ENCODE peak calls at places on chromosome 20, in ten cellular contexts. One of them, this sample, is unnamed.

GRCh38 chr20:58349586-58349985 is 39.4 kb upstream of the VAPB start:
- DNase-seq in kidney epithelial cell: peak; percentile 28
- DNase-seq in NCI-H460: no peak
- DNase-seq in uterus: no peak
- DNase-seq in progenitor cell of endocrine pancreas: no peak
- DNase-seq in HEK293T: peak; percentile 14
- DNase-seq in fibroblast of villous mesenchyme: peak; percentile 64
- DNase-seq in thoracic aorta: no peak
- DNase-seq in activated T-cell treated with anti-CD3 and anti-CD28 coated beads, Interleukin-2, amount 50 U/mL, for 72 hours: no peak
- DNase-seq in NCI-H748 treated with DMSO at 0.1 percent for 48 hours: no peak
- DNase-seq in this sample: no peak

GRCh38 chr20:45282700-45283528 is 23.7 kb upstream of the RBPJL start:
- DNase-seq in HEK293T: no peak
- DNase-seq in activated T-cell treated with anti-CD3 and anti-CD28 coated beads, Interleukin-2, amount 50 U/mL, for 72 hours: no peak
- DNase-seq in kidney epithelial cell: no peak
- DNase-seq in NCI-H460: no peak
- DNase-seq in progenitor cell of endocrine pancreas: no peak
- DNase-seq in NCI-H748 treated with DMSO at 0.1 percent for 48 hours: no peak
- DNase-seq in uterus: no peak
- DNase-seq in fibroblast of villous mesenchyme: no peak
- DNase-seq in thoracic aorta: no peak
- DNase-seq in this sample: no peak

GRCh38 chr20:41479113-41479512 is 112.5 kb upstream of the EMILIN3 start:
- DNase-seq in kidney epithelial cell: no peak
- DNase-seq in thoracic aorta: no peak
- DNase-seq in uterus: no peak
- DNase-seq in progenitor cell of endocrine pancreas: no peak
- DNase-seq in NCI-H748 treated with DMSO at 0.1 percent for 48 hours: no peak
- DNase-seq in HEK293T: no peak
- DNase-seq in fibroblast of villous mesenchyme: no peak
- DNase-seq in activated T-cell treated with anti-CD3 and anti-CD28 coated beads, Interleukin-2, amount 50 U/mL, for 72 hours: no peak
- DNase-seq in NCI-H460: no peak
- DNase-seq in this sample: no peak

GRCh38 chr20:1800777-1801176 is 94.4 kb upstream of the SIRPA start:
- DNase-seq in uterus: no peak
- DNase-seq in activated T-cell treated with anti-CD3 and anti-CD28 coated beads, Interleukin-2, amount 50 U/mL, for 72 hours: no peak
- DNase-seq in thoracic aorta: no peak
- DNase-seq in NCI-H748 treated with DMSO at 0.1 percent for 48 hours: peak; percentile 50
- DNase-seq in kidney epithelial cell: no peak
- DNase-seq in fibroblast of villous mesenchyme: peak; percentile 36
- DNase-seq in NCI-H460: peak; percentile 23
- DNase-seq in progenitor cell of endocrine pancreas: no peak
- DNase-seq in HEK293T: no peak
- DNase-seq in this sample: no peak

GRCh38 chr20:16147221-16147620 is 426.0 kb downstream of the KIF16B start:
- DNase-seq in NCI-H460: no peak
- DNase-seq in fibroblast of villous mesenchyme: no peak
- DNase-seq in kidney epithelial cell: no peak
- DNase-seq in uterus: no peak
- DNase-seq in HEK293T: no peak
- DNase-seq in NCI-H748 treated with DMSO at 0.1 percent for 48 hours: no peak
- DNase-seq in progenitor cell of endocrine pancreas: no peak
- DNase-seq in activated T-cell treated with anti-CD3 and anti-CD28 coated beads, Interleukin-2, amount 50 U/mL, for 72 hours: no peak
- DNase-seq in thoracic aorta: no peak
- DNase-seq in this sample: no peak

GRCh38 chr20:47748069-47748468 is 37.2 kb downstream of the SULF2 start:
- DNase-seq in thoracic aorta: no peak
- DNase-seq in NCI-H460: no peak
- DNase-seq in uterus: no peak
- DNase-seq in kidney epithelial cell: no peak
- DNase-seq in NCI-H748 treated with DMSO at 0.1 percent for 48 hours: no peak
- DNase-seq in HEK293T: no peak
- DNase-seq in activated T-cell treated with anti-CD3 and anti-CD28 coated beads, Interleukin-2, amount 50 U/mL, for 72 hours: no peak
- DNase-seq in progenitor cell of endocrine pancreas: no peak
- DNase-seq in fibroblast of villous mesenchyme: no peak
- DNase-seq in this sample: no peak

GRCh38 chr20:36950432-36951197 is 893 bp downstream of the SAMHD1 start:
- DNase-seq in activated T-cell treated with anti-CD3 and anti-CD28 coated beads, Interleukin-2, amount 50 U/mL, for 72 hours: peak; percentile 18
- DNase-seq in NCI-H748 treated with DMSO at 0.1 percent for 48 hours: peak; percentile 4
- DNase-seq in progenitor cell of endocrine pancreas: no peak
- DNase-seq in fibroblast of villous mesenchyme: peak; percentile 55
- DNase-seq in uterus: peak; percentile 28
- DNase-seq in NCI-H460: no peak
- DNase-seq in HEK293T: peak; percentile 42
- DNase-seq in thoracic aorta: no peak
- DNase-seq in kidney epithelial cell: no peak
- DNase-seq in this sample: no peak

GRCh38 chr20:641516-641913 is 11.5 kb downstream of the SRXN1 start:
- DNase-seq in uterus: no peak
- DNase-seq in HEK293T: peak; percentile 45
- DNase-seq in fibroblast of villous mesenchyme: no peak
- DNase-seq in thoracic aorta: no peak
- DNase-seq in kidney epithelial cell: no peak
- DNase-seq in NCI-H460: no peak
- DNase-seq in progenitor cell of endocrine pancreas: no peak
- DNase-seq in NCI-H748 treated with DMSO at 0.1 percent for 48 hours: peak; percentile 31
- DNase-seq in activated T-cell treated with anti-CD3 and anti-CD28 coated beads, Interleukin-2, amount 50 U/mL, for 72 hours: no peak
- DNase-seq in this sample: peak; percentile 17

GRCh38 chr20:46111028-46111835 is 6.9 kb upstream of the CD40 start:
- DNase-seq in uterus: no peak
- DNase-seq in activated T-cell treated with anti-CD3 and anti-CD28 coated beads, Interleukin-2, amount 50 U/mL, for 72 hours: peak; percentile 47
- DNase-seq in fibroblast of villous mesenchyme: peak; percentile 12
- DNase-seq in HEK293T: no peak
- DNase-seq in thoracic aorta: no peak
- DNase-seq in NCI-H748 treated with DMSO at 0.1 percent for 48 hours: no peak
- DNase-seq in NCI-H460: no peak
- DNase-seq in progenitor cell of endocrine pancreas: no peak
- DNase-seq in kidney epithelial cell: no peak
- DNase-seq in this sample: no peak

GRCh38 chr20:59047938-59048680 is 5.5 kb upstream of the PRELID3B start:
- DNase-seq in HEK293T: no peak
- DNase-seq in progenitor cell of endocrine pancreas: no peak
- DNase-seq in activated T-cell treated with anti-CD3 and anti-CD28 coated beads, Interleukin-2, amount 50 U/mL, for 72 hours: peak; percentile 38
- DNase-seq in fibroblast of villous mesenchyme: peak; percentile 38
- DNase-seq in NCI-H460: peak; percentile 72
- DNase-seq in uterus: no peak
- DNase-seq in thoracic aorta: no peak
- DNase-seq in kidney epithelial cell: no peak
- DNase-seq in NCI-H748 treated with DMSO at 0.1 percent for 48 hours: no peak
- DNase-seq in this sample: no peak

GRCh38 chr20:43473058-43473704 is 15.5 kb downstream of the SRSF6 start:
- DNase-seq in NCI-H460: no peak
- DNase-seq in thoracic aorta: no peak
- DNase-seq in progenitor cell of endocrine pancreas: no peak
- DNase-seq in HEK293T: no peak
- DNase-seq in NCI-H748 treated with DMSO at 0.1 percent for 48 hours: no peak
- DNase-seq in fibroblast of villous mesenchyme: no peak
- DNase-seq in activated T-cell treated with anti-CD3 and anti-CD28 coated beads, Interleukin-2, amount 50 U/mL, for 72 hours: no peak
- DNase-seq in uterus: no peak
- DNase-seq in kidney epithelial cell: no peak
- DNase-seq in this sample: no peak

GRCh38 chr20:54938707-54939106 is 463.3 kb downstream of the DOK5 start:
- DNase-seq in NCI-H460: no peak
- DNase-seq in progenitor cell of endocrine pancreas: no peak
- DNase-seq in HEK293T: no peak
- DNase-seq in fibroblast of villous mesenchyme: no peak
- DNase-seq in NCI-H748 treated with DMSO at 0.1 percent for 48 hours: no peak
- DNase-seq in thoracic aorta: no peak
- DNase-seq in uterus: no peak
- DNase-seq in kidney epithelial cell: no peak
- DNase-seq in activated T-cell treated with anti-CD3 and anti-CD28 coated beads, Interleukin-2, amount 50 U/mL, for 72 hours: no peak
- DNase-seq in this sample: no peak

GRCh38 chr20:59148713-59149493 is 14.7 kb upstream of the ZNF831 start:
- DNase-seq in HEK293T: no peak
- DNase-seq in uterus: no peak
- DNase-seq in fibroblast of villous mesenchyme: no peak
- DNase-seq in thoracic aorta: no peak
- DNase-seq in progenitor cell of endocrine pancreas: no peak
- DNase-seq in kidney epithelial cell: no peak
- DNase-seq in activated T-cell treated with anti-CD3 and anti-CD28 coated beads, Interleukin-2, amount 50 U/mL, for 72 hours: peak; percentile 40
- DNase-seq in NCI-H748 treated with DMSO at 0.1 percent for 48 hours: no peak
- DNase-seq in NCI-H460: no peak
- DNase-seq in this sample: no peak

GRCh38 chr20:46117704-46118467 is at the start of gene CD40:
- DNase-seq in activated T-cell treated with anti-CD3 and anti-CD28 coated beads, Interleukin-2, amount 50 U/mL, for 72 hours: peak; percentile 76
- DNase-seq in thoracic aorta: peak; percentile 55
- DNase-seq in uterus: peak; percentile 92
- DNase-seq in progenitor cell of endocrine pancreas: peak; percentile 51
- DNase-seq in NCI-H748 treated with DMSO at 0.1 percent for 48 hours: no peak
- DNase-seq in fibroblast of villous mesenchyme: peak; percentile 70
- DNase-seq in HEK293T: peak; percentile 89
- DNase-seq in kidney epithelial cell: peak; percentile 79
- DNase-seq in NCI-H460: peak; percentile 77
- DNase-seq in this sample: peak; percentile 61

GRCh38 chr20:9903048-9903651 is 64.3 kb upstream of the PAK5 start:
- DNase-seq in fibroblast of villous mesenchyme: no peak
- DNase-seq in progenitor cell of endocrine pancreas: no peak
- DNase-seq in HEK293T: peak; percentile 26
- DNase-seq in uterus: no peak
- DNase-seq in activated T-cell treated with anti-CD3 and anti-CD28 coated beads, Interleukin-2, amount 50 U/mL, for 72 hours: no peak
- DNase-seq in thoracic aorta: no peak
- DNase-seq in NCI-H748 treated with DMSO at 0.1 percent for 48 hours: peak; percentile 15
- DNase-seq in kidney epithelial cell: no peak
- DNase-seq in NCI-H460: no peak
- DNase-seq in this sample: no peak

GRCh38 chr20:57394087-57395082 is 3.2 kb downstream of the RBM38 start:
- DNase-seq in NCI-H460: no peak
- DNase-seq in uterus: no peak
- DNase-seq in progenitor cell of endocrine pancreas: no peak
- DNase-seq in kidney epithelial cell: no peak
- DNase-seq in fibroblast of villous mesenchyme: no peak
- DNase-seq in activated T-cell treated with anti-CD3 and anti-CD28 coated beads, Interleukin-2, amount 50 U/mL, for 72 hours: no peak
- DNase-seq in thoracic aorta: no peak
- DNase-seq in NCI-H748 treated with DMSO at 0.1 percent for 48 hours: no peak
- DNase-seq in HEK293T: no peak
- DNase-seq in this sample: no peak

GRCh38 chr20:63295846-63296245 is 2.9 kb downstream of the COL20A1 start:
- DNase-seq in progenitor cell of endocrine pancreas: no peak
- DNase-seq in NCI-H748 treated with DMSO at 0.1 percent for 48 hours: no peak
- DNase-seq in uterus: no peak
- DNase-seq in fibroblast of villous mesenchyme: no peak
- DNase-seq in thoracic aorta: no peak
- DNase-seq in activated T-cell treated with anti-CD3 and anti-CD28 coated beads, Interleukin-2, amount 50 U/mL, for 72 hours: no peak
- DNase-seq in NCI-H460: no peak
- DNase-seq in HEK293T: no peak
- DNase-seq in kidney epithelial cell: no peak
- DNase-seq in this sample: peak; percentile 44

GRCh38 chr20:31749223-31749622 is 10.1 kb downstream of the TPX2 start:
- DNase-seq in uterus: no peak
- DNase-seq in HEK293T: no peak
- DNase-seq in NCI-H748 treated with DMSO at 0.1 percent for 48 hours: no peak
- DNase-seq in fibroblast of villous mesenchyme: no peak
- DNase-seq in progenitor cell of endocrine pancreas: no peak
- DNase-seq in NCI-H460: no peak
- DNase-seq in kidney epithelial cell: no peak
- DNase-seq in activated T-cell treated with anti-CD3 and anti-CD28 coated beads, Interleukin-2, amount 50 U/mL, for 72 hours: no peak
- DNase-seq in thoracic aorta: no peak
- DNase-seq in this sample: no peak

GRCh38 chr20:37941332-37941731 is 38.4 kb downstream of the VSTM2L start:
- DNase-seq in uterus: no peak
- DNase-seq in NCI-H460: no peak
- DNase-seq in thoracic aorta: no peak
- DNase-seq in NCI-H748 treated with DMSO at 0.1 percent for 48 hours: no peak
- DNase-seq in fibroblast of villous mesenchyme: peak; percentile 3
- DNase-seq in activated T-cell treated with anti-CD3 and anti-CD28 coated beads, Interleukin-2, amount 50 U/mL, for 72 hours: no peak
- DNase-seq in kidney epithelial cell: no peak
- DNase-seq in HEK293T: peak; percentile 32
- DNase-seq in progenitor cell of endocrine pancreas: no peak
- DNase-seq in this sample: no peak

GRCh38 chr20:53493201-53493908 is 100.3 kb downstream of the ZNF217 start:
- DNase-seq in NCI-H460: no peak
- DNase-seq in activated T-cell treated with anti-CD3 and anti-CD28 coated beads, Interleukin-2, amount 50 U/mL, for 72 hours: no peak
- DNase-seq in fibroblast of villous mesenchyme: peak; percentile 56
- DNase-seq in kidney epithelial cell: no peak
- DNase-seq in uterus: no peak
- DNase-seq in progenitor cell of endocrine pancreas: no peak
- DNase-seq in NCI-H748 treated with DMSO at 0.1 percent for 48 hours: no peak
- DNase-seq in thoracic aorta: no peak
- DNase-seq in HEK293T: no peak
- DNase-seq in this sample: no peak

GRCh38 chr20:40666336-40666735 is 22.7 kb downstream of the MAFB start:
- DNase-seq in fibroblast of villous mesenchyme: no peak
- DNase-seq in NCI-H748 treated with DMSO at 0.1 percent for 48 hours: no peak
- DNase-seq in HEK293T: no peak
- DNase-seq in uterus: no peak
- DNase-seq in kidney epithelial cell: no peak
- DNase-seq in NCI-H460: no peak
- DNase-seq in activated T-cell treated with anti-CD3 and anti-CD28 coated beads, Interleukin-2, amount 50 U/mL, for 72 hours: no peak
- DNase-seq in progenitor cell of endocrine pancreas: no peak
- DNase-seq in thoracic aorta: no peak
- DNase-seq in this sample: no peak

GRCh38 chr20:15759546-15760216 is 813.6 kb downstream of the KIF16B start:
- DNase-seq in HEK293T: no peak
- DNase-seq in uterus: no peak
- DNase-seq in fibroblast of villous mesenchyme: peak; percentile 62
- DNase-seq in NCI-H748 treated with DMSO at 0.1 percent for 48 hours: no peak
- DNase-seq in activated T-cell treated with anti-CD3 and anti-CD28 coated beads, Interleukin-2, amount 50 U/mL, for 72 hours: no peak
- DNase-seq in NCI-H460: no peak
- DNase-seq in kidney epithelial cell: no peak
- DNase-seq in thoracic aorta: no peak
- DNase-seq in progenitor cell of endocrine pancreas: no peak
- DNase-seq in this sample: no peak

GRCh38 chr20:47661714-47662113 is 123.6 kb downstream of the SULF2 start:
- DNase-seq in NCI-H748 treated with DMSO at 0.1 percent for 48 hours: no peak
- DNase-seq in HEK293T: no peak
- DNase-seq in progenitor cell of endocrine pancreas: no peak
- DNase-seq in NCI-H460: no peak
- DNase-seq in kidney epithelial cell: no peak
- DNase-seq in activated T-cell treated with anti-CD3 and anti-CD28 coated beads, Interleukin-2, amount 50 U/mL, for 72 hours: no peak
- DNase-seq in fibroblast of villous mesenchyme: no peak
- DNase-seq in uterus: no peak
- DNase-seq in thoracic aorta: no peak
- DNase-seq in this sample: no peak

GRCh38 chr20:62995898-62996595 is 10.7 kb downstream of the BHLHE23 start:
- DNase-seq in progenitor cell of endocrine pancreas: no peak
- DNase-seq in uterus: no peak
- DNase-seq in thoracic aorta: no peak
- DNase-seq in kidney epithelial cell: no peak
- DNase-seq in HEK293T: no peak
- DNase-seq in activated T-cell treated with anti-CD3 and anti-CD28 coated beads, Interleukin-2, amount 50 U/mL, for 72 hours: no peak
- DNase-seq in fibroblast of villous mesenchyme: no peak
- DNase-seq in NCI-H460: no peak
- DNase-seq in NCI-H748 treated with DMSO at 0.1 percent for 48 hours: no peak
- DNase-seq in this sample: no peak